ENCODE peak calls at places on chromosomes 2 and 18, in eight cellular contexts. S, U, R, O, G, W, C and L are unnamed samples.

GRCh38 chr2:20551231-20551944 is 99.5 kb downstream of the HS1BP3 start:
- DNase-seq in U (no peak), W (peak), O (no peak), S (no peak), C (no peak), G (no peak), R (peak), L (no peak)

GRCh38 chr2:170905864-170906263 is 23.2 kb upstream of the GORASP2 start:
- DNase-seq in G (no peak), C (no peak), S (no peak), R (no peak), U (no peak), W (no peak), O (no peak), L (no peak)

GRCh38 chr2:100423631-100424030 is 6.2 kb upstream of the CHST10 start:
- DNase-seq in R (no peak), W (no peak), G (no peak), U (no peak), C (no peak), O (no peak), S (no peak), L (no peak)

GRCh38 chr2:133802366-133802765 is 234.1 kb upstream of the NCKAP5 start:
- DNase-seq in S (peak), U (no peak), O (no peak), W (no peak), G (no peak), R (no peak), C (no peak), L (no peak)

GRCh38 chr2:95017836-95018235 is 7.7 kb upstream of the MAL start:
- DNase-seq in C (no peak), W (no peak), S (no peak), U (no peak), O (no peak), R (no peak), G (no peak), L (no peak)

GRCh38 chr2:20356042-20356441 is 5.4 kb upstream of the PUM2 start:
- DNase-seq in S (no peak), U (no peak), W (no peak), C (no peak), R (no peak), G (no peak), O (no peak), L (no peak)

GRCh38 chr2:143942486-143942885 is 577.4 kb downstream of the ZEB2 start:
- DNase-seq in R (no peak), G (no peak), S (no peak), W (no peak), O (no peak), C (no peak), U (no peak), L (no peak)

GRCh38 chr2:102027036-102027702 is 35.4 kb downstream of the IL1R2 start:
- DNase-seq in R (peak), G (no peak), S (no peak), U (no peak), C (no peak), W (no peak), O (no peak), L (no peak)

GRCh38 chr2:97998431-97998830 is 2.7 kb upstream of the TMEM131 start:
- DNase-seq in S (no peak), G (no peak), C (no peak), U (no peak), R (no peak), O (no peak), W (no peak), L (no peak)

GRCh38 chr2:232997749-232998665 is 15.0 kb downstream of the NGEF start:
- DNase-seq in G (no peak), W (peak), O (no peak), R (no peak), U (peak), S (no peak), C (no peak), L (no peak)

GRCh38 chr2:43524180-43524965 is 71.5 kb downstream of the THADA start:
- DNase-seq in G (no peak), C (no peak), W (no peak), O (no peak), U (no peak), R (no peak), S (no peak), L (no peak)
- TF ChIP-seq CTCF in G (peak), C (peak), W (peak), O (peak), U (peak), R (no peak), S (no peak), L (peak)

GRCh38 chr2:136375017-136375901 is 257.3 kb upstream of the CXCR4 start:
- DNase-seq in G (no peak), U (no peak), S (no peak), O (no peak), C (no peak), W (no peak), R (no peak), L (no peak)
- H3K27ac ChIP-seq in G (no peak), U (no peak), S (no peak), O (no peak), C (no peak), W (no peak), R (no peak), L (no peak)

GRCh38 chr2:194550702-194551101 is 1106.3 kb upstream of the SLC39A10 start:
- DNase-seq in O (no peak), U (no peak), G (no peak), W (no peak), C (no peak), R (no peak), S (no peak), L (no peak)

GRCh38 chr2:194549387-194549786 is 1107.6 kb upstream of the SLC39A10 start:
- DNase-seq in R (no peak), O (no peak), G (no peak), U (no peak), W (no peak), S (no peak), C (no peak), L (no peak)

GRCh38 chr2:194545978-194546377 is 1111.0 kb upstream of the SLC39A10 start:
- DNase-seq in O (no peak), C (no peak), R (no peak), G (no peak), W (no peak), S (no peak), U (no peak), L (no peak)
- TF ChIP-seq CTCF in O (peak), C (no peak), R (peak), G (no peak), W (no peak), S (no peak), U (peak), L (no peak)

GRCh38 chr18:22183647-22184161 is 14.3 kb downstream of the GATA6 start:
- DNase-seq in R (no peak), W (no peak), U (no peak), O (no peak), C (no peak), S (no peak), G (no peak), L (no peak)

GRCh38 chr18:22185723-22186386 is 16.5 kb downstream of the GATA6 start:
- DNase-seq in R (no peak), U (no peak), S (no peak), O (no peak), G (no peak), W (no peak), C (no peak), L (no peak)

GRCh38 chr18:22185298-22185697 is 15.9 kb downstream of the GATA6 start:
- DNase-seq in G (peak), U (no peak), W (no peak), R (no peak), C (no peak), S (peak), O (no peak), L (no peak)

GRCh38 chr18:22180722-22181121 is 11.3 kb downstream of the GATA6 start:
- DNase-seq in S (peak), C (no peak), R (no peak), U (no peak), O (no peak), W (no peak), G (no peak), L (no peak)

GRCh38 chr18:22182884-22183610 is 13.7 kb downstream of the GATA6 start:
- DNase-seq in W (no peak), S (no peak), R (no peak), G (no peak), O (no peak), U (no peak), C (no peak), L (no peak)
- H3K27ac ChIP-seq in W (peak), S (peak), R (peak), G (peak), O (no peak), U (no peak), C (no peak), L (no peak)

GRCh38 chr2:13652531-13653313 is 936.0 kb downstream of the TRIB2 start:
- DNase-seq in C (no peak), G (no peak), R (no peak), W (no peak), S (no peak), O (no peak), U (no peak), L (no peak)

GRCh38 chr2:13654416-13654815 is 937.7 kb downstream of the TRIB2 start:
- DNase-seq in C (no peak), S (no peak), W (no peak), G (no peak), O (no peak), R (no peak), U (no peak), L (no peak)

GRCh38 chr2:13651684-13652131 is 935.0 kb downstream of the TRIB2 start:
- DNase-seq in R (no peak), W (no peak), C (no peak), S (no peak), G (no peak), U (no peak), O (no peak), L (no peak)

DNA sequence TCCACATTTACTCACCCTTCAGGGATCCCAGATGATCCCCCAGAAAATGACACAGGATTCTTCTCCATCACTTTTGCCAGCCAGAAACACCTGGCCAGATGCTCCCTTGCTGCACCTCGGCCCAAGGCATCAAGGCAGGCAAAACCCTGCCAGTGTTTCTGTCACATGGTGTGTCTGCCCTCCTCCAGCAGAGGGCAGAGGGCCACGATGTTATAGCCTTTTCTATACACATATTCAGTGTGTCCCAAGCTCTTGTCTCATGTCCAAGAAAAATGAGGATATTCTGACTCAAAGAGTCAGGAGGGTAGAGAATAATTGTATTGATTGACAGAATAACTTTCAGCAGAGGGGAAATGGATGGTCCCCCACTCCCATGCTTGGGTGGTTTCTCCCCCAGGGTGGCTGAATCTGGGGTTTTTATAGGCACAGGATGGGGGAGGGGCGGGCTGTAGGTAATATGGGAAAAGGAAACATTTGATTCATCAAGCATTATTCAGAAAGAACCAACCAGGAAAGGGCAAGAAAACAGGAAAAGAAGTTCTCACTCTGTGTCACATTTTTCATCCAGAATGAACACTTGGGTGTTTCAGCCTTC is 933.9 kb downstream of the TRIB2 start:
- DNase-seq in O (no peak), C (no peak), W (no peak), G (no peak), U (no peak), S (no peak), R (no peak), L (no peak)
- TF ChIP-seq CTCF in O (peak), C (no peak), W (no peak), G (no peak), U (no peak), S (no peak), R (no peak), L (no peak)